ENCODE peak calls at places on chromosomes 16 and 17, in five cellular contexts. One of them, this sample, is unnamed.
A peak's percentile ranks its signal among the peaks of the same experiment; 100 is the strongest.

GRCh38 chr16:23505180-23505665 is 5.1 kb downstream of the GGA2 start:
- DNase-seq in T-helper 17 cell: no peak
- DNase-seq in HEK293T: no peak
- DNase-seq in aorta: no peak
- DNase-seq in LoVo: no peak
- DNase-seq in this sample: no peak

GRCh38 chr16:30924086-30924714 is 828 bp downstream of the FBXL19 start:
- DNase-seq in LoVo: no peak
- DNase-seq in T-helper 17 cell: no peak
- DNase-seq in aorta: peak; percentile 81
- DNase-seq in HEK293T: no peak
- DNase-seq in this sample: no peak

GRCh38 chr17:50721194-50722010 is 2.0 kb downstream of the LUC7L3 start:
- DNase-seq in LoVo: no peak
- DNase-seq in aorta: no peak
- DNase-seq in T-helper 17 cell: no peak
- DNase-seq in HEK293T: no peak
- DNase-seq in this sample: peak; percentile 23

GRCh38 chr17:58337126-58337599 is 8.6 kb upstream of the TSPOAP1 start:
- DNase-seq in HEK293T: no peak
- DNase-seq in LoVo: no peak
- DNase-seq in aorta: peak; percentile 67
- DNase-seq in T-helper 17 cell: no peak
- DNase-seq in this sample: peak; percentile 44

GRCh38 chr16:21088646-21089538 is 61.8 kb downstream of the DNAH3 start:
- DNase-seq in HEK293T: no peak
- DNase-seq in LoVo: no peak
- DNase-seq in aorta: no peak
- DNase-seq in T-helper 17 cell: no peak
- DNase-seq in this sample: no peak

GRCh38 chr17:38919316-38920078 is 5.9 kb upstream of the LASP1NB start:
- DNase-seq in HEK293T: no peak
- DNase-seq in aorta: peak; percentile 65
- DNase-seq in T-helper 17 cell: no peak
- DNase-seq in LoVo: no peak
- DNase-seq in this sample: no peak

GRCh38 chr17:13114601-13115024 is 96.8 kb upstream of the ELAC2 start:
- DNase-seq in HEK293T: peak; percentile 82
- DNase-seq in aorta: peak; percentile 75
- DNase-seq in T-helper 17 cell: no peak
- DNase-seq in LoVo: peak; percentile 37
- DNase-seq in this sample: no peak

GRCh38 chr17:11330871-11331270 is 89.9 kb downstream of the SHISA6 start:
- DNase-seq in HEK293T: no peak
- DNase-seq in aorta: no peak
- DNase-seq in LoVo: no peak
- DNase-seq in T-helper 17 cell: no peak
- DNase-seq in this sample: no peak

GRCh38 chr16:25126820-25127232 is 15.3 kb downstream of the LCMT1 start:
- DNase-seq in HEK293T: peak; percentile 41
- DNase-seq in aorta: no peak
- DNase-seq in T-helper 17 cell: no peak
- DNase-seq in LoVo: no peak
- DNase-seq in this sample: no peak

GRCh38 chr17:17298108-17298507 is 5.1 kb upstream of the NT5M start:
- DNase-seq in aorta: no peak
- DNase-seq in HEK293T: no peak
- DNase-seq in T-helper 17 cell: no peak
- DNase-seq in LoVo: no peak
- DNase-seq in this sample: no peak

GRCh38 chr17:18992454-18993130 is 12.0 kb downstream of the FAM83G start:
- DNase-seq in HEK293T: no peak
- DNase-seq in T-helper 17 cell: no peak
- DNase-seq in LoVo: no peak
- DNase-seq in aorta: no peak
- DNase-seq in this sample: no peak

GRCh38 chr17:68094481-68095078 is 59.0 kb downstream of the KPNA2 start:
- DNase-seq in HEK293T: no peak
- DNase-seq in T-helper 17 cell: no peak
- DNase-seq in LoVo: no peak
- DNase-seq in aorta: no peak
- DNase-seq in this sample: no peak

GRCh38 chr16:29903579-29903978 is 3.3 kb downstream of the ASPHD1 start:
- DNase-seq in T-helper 17 cell: no peak
- DNase-seq in HEK293T: no peak
- DNase-seq in LoVo: no peak
- DNase-seq in aorta: no peak
- DNase-seq in this sample: no peak

GRCh38 chr16:14013571-14014283 is 57.4 kb upstream of the MRTFB start:
- DNase-seq in HEK293T: peak; percentile 51
- DNase-seq in T-helper 17 cell: no peak
- DNase-seq in LoVo: no peak
- DNase-seq in aorta: no peak
- DNase-seq in this sample: no peak

GRCh38 chr16:30401768-30402425 is 5.5 kb upstream of the ZNF771 start:
- DNase-seq in LoVo: no peak
- DNase-seq in T-helper 17 cell: no peak
- DNase-seq in aorta: no peak
- DNase-seq in HEK293T: no peak
- DNase-seq in this sample: no peak

GRCh38 chr16:73735018-73735417 is 561.6 kb upstream of the PSMD7 start:
- DNase-seq in HEK293T: no peak
- DNase-seq in LoVo: peak; percentile 47
- DNase-seq in aorta: no peak
- DNase-seq in T-helper 17 cell: no peak
- DNase-seq in this sample: no peak

GRCh38 chr17:16943541-16944333 is 28.2 kb downstream of the TNFRSF13B start:
- DNase-seq in aorta: no peak
- DNase-seq in T-helper 17 cell: no peak
- DNase-seq in HEK293T: no peak
- DNase-seq in LoVo: no peak
- DNase-seq in this sample: no peak

GRCh38 chr17:79985361-79985760 is 50.3 kb downstream of the TBC1D16 start:
- DNase-seq in HEK293T: no peak
- DNase-seq in aorta: peak; percentile 52
- DNase-seq in T-helper 17 cell: no peak
- DNase-seq in LoVo: no peak
- DNase-seq in this sample: no peak

GRCh38 chr17:55089955-55090573 is 121.5 kb downstream of the STXBP4 start:
- DNase-seq in HEK293T: no peak
- DNase-seq in T-helper 17 cell: peak; percentile 29
- DNase-seq in aorta: no peak
- DNase-seq in LoVo: no peak
- DNase-seq in this sample: peak; percentile 89

GRCh38 chr17:8249621-8250020 is 532 bp downstream of the PFAS start:
- DNase-seq in T-helper 17 cell: no peak
- DNase-seq in aorta: no peak
- DNase-seq in HEK293T: no peak
- DNase-seq in LoVo: no peak
- DNase-seq in this sample: no peak

GRCh38 chr17:34269969-34270368 is at the start of gene CCL7:
- DNase-seq in T-helper 17 cell: no peak
- DNase-seq in LoVo: peak; percentile 9
- DNase-seq in HEK293T: no peak
- DNase-seq in aorta: no peak
- DNase-seq in this sample: no peak

GRCh38 chr17:6546069-6546718 is 10.2 kb downstream of the PITPNM3 start:
- DNase-seq in HEK293T: no peak
- DNase-seq in LoVo: no peak
- DNase-seq in aorta: no peak
- DNase-seq in T-helper 17 cell: no peak
- DNase-seq in this sample: no peak

GRCh38 chr16:85929259-85929704 is 30.3 kb downstream of the IRF8 start:
- DNase-seq in aorta: no peak
- DNase-seq in T-helper 17 cell: no peak
- DNase-seq in LoVo: peak; percentile 42
- DNase-seq in HEK293T: no peak
- DNase-seq in this sample: no peak

GRCh38 chr17:18184143-18185007 is 747 bp downstream of the ALKBH5 start:
- DNase-seq in T-helper 17 cell: peak; percentile 61
- DNase-seq in HEK293T: peak; percentile 24
- DNase-seq in LoVo: no peak
- DNase-seq in aorta: peak; percentile 90
- DNase-seq in this sample: peak; percentile 78

GRCh38 chr16:57834936-57835335 is 32.6 kb upstream of the KIFC3 start:
- DNase-seq in LoVo: no peak
- DNase-seq in aorta: no peak
- DNase-seq in HEK293T: no peak
- DNase-seq in T-helper 17 cell: no peak
- DNase-seq in this sample: no peak

GRCh38 chr16:49399594-49400364 is 26.2 kb downstream of the C16orf78 start:
- DNase-seq in HEK293T: no peak
- DNase-seq in aorta: no peak
- DNase-seq in LoVo: no peak
- DNase-seq in T-helper 17 cell: no peak
- DNase-seq in this sample: no peak

GRCh38 chr16:27232061-27232841 is 28.9 kb downstream of the KDM8 start:
- DNase-seq in aorta: peak; percentile 78
- DNase-seq in T-helper 17 cell: no peak
- DNase-seq in LoVo: no peak
- DNase-seq in HEK293T: no peak
- DNase-seq in this sample: no peak

GRCh38 chr17:31736855-31737625 is 122.0 kb downstream of the COPRS start:
- DNase-seq in aorta: no peak
- DNase-seq in HEK293T: no peak
- DNase-seq in T-helper 17 cell: no peak
- DNase-seq in LoVo: no peak
- DNase-seq in this sample: no peak

GRCh38 chr17:63347475-63347874 is 98.6 kb downstream of the CYB561 start:
- DNase-seq in HEK293T: no peak
- DNase-seq in T-helper 17 cell: no peak
- DNase-seq in LoVo: no peak
- DNase-seq in aorta: no peak
- DNase-seq in this sample: no peak

GRCh38 chr16:85729452-85729851 is 21.4 kb downstream of the C16orf74 start:
- DNase-seq in aorta: no peak
- DNase-seq in T-helper 17 cell: no peak
- DNase-seq in HEK293T: no peak
- DNase-seq in LoVo: no peak
- DNase-seq in this sample: no peak

GRCh38 chr16:87125206-87126155 is 191.7 kb downstream of the C16orf95 start:
- DNase-seq in HEK293T: no peak
- DNase-seq in aorta: no peak
- DNase-seq in T-helper 17 cell: no peak
- DNase-seq in LoVo: no peak
- DNase-seq in this sample: no peak

GRCh38 chr17:15213381-15214087 is 51.6 kb downstream of the PMP22 start:
- DNase-seq in aorta: no peak
- DNase-seq in LoVo: no peak
- DNase-seq in HEK293T: no peak
- DNase-seq in T-helper 17 cell: no peak
- DNase-seq in this sample: no peak

GRCh38 chr17:51802544-51802943 is 356.0 kb downstream of the CA10 start:
- DNase-seq in HEK293T: no peak
- DNase-seq in LoVo: no peak
- DNase-seq in aorta: no peak
- DNase-seq in T-helper 17 cell: no peak
- DNase-seq in this sample: no peak

GRCh38 chr17:32569171-32570080 is 82.6 kb downstream of the CDK5R1 start:
- DNase-seq in aorta: no peak
- DNase-seq in LoVo: no peak
- DNase-seq in T-helper 17 cell: no peak
- DNase-seq in HEK293T: no peak
- DNase-seq in this sample: no peak

GRCh38 chr17:57666198-57666870 is 78.8 kb downstream of the CCDC182 start:
- DNase-seq in LoVo: no peak
- DNase-seq in T-helper 17 cell: no peak
- DNase-seq in HEK293T: no peak
- DNase-seq in aorta: peak; percentile 5
- DNase-seq in this sample: no peak

This sample was measured in T-helper 1 cell.